ENCODE peak calls at places on chromosomes 5 and 9, in eight cellular contexts. L is A172; K is amniotic epithelial cell; B is stimulated activated CD4-positive, alpha-beta T cell treated with anti-CD3 and anti-CD28 coated beads, Interleukin-15, amount 100 ng/mL, for 24 hours; M is NCI-H345; A is left ventricle myocardium superior; S is kidney epithelial cell; Q is GM19239. R is an unnamed sample.

GRCh38 chr5:142014911-142015584 is 2.2 kb upstream of the GNPDA1 start:
- DNase-seq in L (peak), K (peak), B (peak), M (peak), A (no peak), S (peak), Q (no peak), R (peak)

GRCh38 chr9:133539434-133539833 is 4.9 kb downstream of the ADAMTSL2 start:
- DNase-seq in L (no peak), K (no peak), B (no peak), M (no peak), A (peak), S (no peak), Q (no peak), R (no peak)

GRCh38 chr5:73139485-73139884 is 19.1 kb downstream of the TMEM171 start:
- DNase-seq in L (no peak), K (no peak), B (no peak), M (no peak), A (no peak), S (no peak), Q (no peak), R (no peak)

GRCh38 chr5:7686794-7687193 is 164.1 kb downstream of the CFAP90 start:
- DNase-seq in L (no peak), K (no peak), B (no peak), M (no peak), A (no peak), S (no peak), Q (no peak), R (no peak)

GRCh38 chr9:26329974-26330373 is 562.6 kb downstream of the CAAP1 start:
- DNase-seq in L (no peak), K (no peak), B (no peak), M (no peak), A (no peak), S (no peak), Q (no peak), R (no peak)

GRCh38 chr9:95771556-95772280 is 103.8 kb upstream of the ERCC6L2 start:
- DNase-seq in L (no peak), K (peak), B (no peak), M (peak), A (peak), S (no peak), Q (no peak), R (peak)

GRCh38 chr5:25060575-25060974 is 415.8 kb upstream of the CDH10 start:
- DNase-seq in L (no peak), K (no peak), B (no peak), M (no peak), A (no peak), S (no peak), Q (no peak), R (no peak)

GRCh38 chr9:136742640-136743391 is at the start of gene LCN10:
- DNase-seq in L (no peak), K (no peak), B (no peak), M (no peak), A (no peak), S (no peak), Q (no peak), R (peak)

GRCh38 chr5:111703662-111704061 is 53.3 kb downstream of the NREP start:
- DNase-seq in L (no peak), K (no peak), B (no peak), M (no peak), A (no peak), S (no peak), Q (peak), R (no peak)

GRCh38 chr5:159518361-159518760 is 188.1 kb upstream of the IL12B start:
- DNase-seq in L (no peak), K (no peak), B (no peak), M (no peak), A (no peak), S (no peak), Q (no peak), R (no peak)

GRCh38 chr5:7261049-7261448 is 134.9 kb upstream of the ADCY2 start:
- DNase-seq in L (peak), K (no peak), B (no peak), M (peak), A (no peak), S (no peak), Q (no peak), R (peak)

GRCh38 chr5:58497956-58498942 is 7.0 kb downstream of the GAPT start:
- DNase-seq in L (peak), K (peak), B (no peak), M (no peak), A (no peak), S (no peak), Q (no peak), R (peak)

GRCh38 chr9:17839744-17840143 is 260.9 kb downstream of the SH3GL2 start:
- DNase-seq in L (no peak), K (no peak), B (no peak), M (peak), A (no peak), S (no peak), Q (no peak), R (no peak)

GRCh38 chr9:87678650-87679355 is 47.1 kb upstream of the CTSL start:
- DNase-seq in L (peak), K (peak), B (peak), M (peak), A (no peak), S (peak), Q (peak), R (peak)

GRCh38 chr5:7391688-7392400 is 4.1 kb upstream of the ADCY2 start:
- DNase-seq in L (no peak), K (no peak), B (no peak), M (no peak), A (no peak), S (no peak), Q (no peak), R (no peak)

GRCh38 chr5:138303365-138303764 is 28.2 kb downstream of the CDC25C start:
- DNase-seq in L (peak), K (peak), B (no peak), M (no peak), A (no peak), S (no peak), Q (no peak), R (peak)

GRCh38 chr9:92890761-92891160 is 12.9 kb upstream of the ZNF484 start:
- DNase-seq in L (no peak), K (no peak), B (no peak), M (no peak), A (no peak), S (no peak), Q (no peak), R (no peak)

GRCh38 chr5:146409081-146409671 is 38.0 kb upstream of the TCERG1 start:
- DNase-seq in L (peak), K (peak), B (no peak), M (no peak), A (no peak), S (peak), Q (no peak), R (no peak)

GRCh38 chr5:63648376-63648775 is 313.9 kb downstream of the HTR1A start:
- DNase-seq in L (no peak), K (no peak), B (no peak), M (no peak), A (no peak), S (no peak), Q (no peak), R (no peak)

GRCh38 chr5:94694671-94695070 is 76.2 kb downstream of the SLF1 start:
- DNase-seq in L (no peak), K (peak), B (no peak), M (no peak), A (no peak), S (no peak), Q (no peak), R (no peak)